ENCODE peak calls at places on chromosome 1, in ten cellular contexts. J is neural progenitor cell, S is GM23248, K is DND-41, U is hepatocyte, W is PC-3, P is MM.1S, X is PC-9, L is IMR-90, G is fibroblast of lung. N is an unnamed sample. For H4K20me1, the result is how much of the 10 kb centered on the place peaks cover.

GRCh38 chr1:226863446-226863845 is 7.0 kb upstream of the PSEN2 start:
- DNase-seq in W (peak), L (peak), U (no peak), G (peak), P (no peak), J (no peak), S (peak), X (no peak), K (peak), N (peak)

GRCh38 chr1:246497331-246497915 is 9.7 kb downstream of the SMYD3 start:
- DNase-seq in J (peak), U (peak), S (peak), L (peak), K (no peak), G (peak), P (peak), W (peak), X (no peak), N (peak)

GRCh38 chr1:159171254-159171687 is at the start of gene CADM3:
- DNase-seq in K (no peak), L (no peak), W (no peak), G (no peak), X (no peak), S (no peak), U (peak), P (no peak), J (peak), N (no peak)

GRCh38 chr1:61318319-61319125 is 236.2 kb downstream of the NFIA start:
- DNase-seq in W (peak), K (no peak), X (no peak), U (peak), G (peak), P (peak), L (peak), J (no peak), S (peak), N (peak)

GRCh38 chr1:1437033-1437903 is 1.8 kb downstream of the VWA1 start:
- DNase-seq in K (no peak), U (no peak), L (no peak), P (no peak), X (no peak), J (no peak), G (no peak), W (no peak), S (no peak), N (no peak)

GRCh38 chr1:39788758-39789570 is at the start of gene BMP8B:
- DNase-seq in K (no peak), X (peak), S (peak), W (peak), G (no peak), L (no peak), U (peak), J (peak), P (peak), N (no peak)

GRCh38 chr1:20634594-20635084 is 1.4 kb downstream of the PINK1 start:
- DNase-seq in W (peak), U (peak), K (peak), X (peak), J (peak), L (peak), S (peak), G (peak), P (no peak), N (peak)

GRCh38 chr1:90753556-90753955 is 36.5 kb upstream of the BARHL2 start:
- DNase-seq in L (no peak), S (no peak), P (no peak), K (no peak), G (no peak), J (no peak), W (no peak), X (no peak), U (no peak), N (no peak)

GRCh38 chr1:48817505-48818114 is 40.9 kb upstream of the BEND5 start:
- DNase-seq in J (peak), U (peak), G (peak), X (peak), P (peak), K (peak), W (peak), L (peak), S (peak), N (peak)

GRCh38 chr1:26786437-26787380 is 1.0 kb upstream of the PIGV start:
- DNase-seq in K (peak), J (peak), X (peak), U (peak), W (peak), P (peak), G (peak), L (peak), S (peak), N (peak)

GRCh38 chr1:82837261-82837660 is 1036.5 kb downstream of the ADGRL2 start:
- DNase-seq in J (no peak), G (peak), S (peak), P (no peak), W (no peak), K (no peak), X (no peak), U (no peak), L (no peak), N (no peak)

GRCh38 chr1:59815892-59816291 is 1.1 kb downstream of the HOOK1 start:
- DNase-seq in L (no peak), G (no peak), U (peak), W (peak), J (no peak), P (no peak), X (no peak), S (no peak), K (no peak), N (no peak)

GRCh38 chr1:12528021-12528852 is 89.8 kb downstream of the DHRS3 start:
- DNase-seq in S (peak), W (peak), G (peak), L (peak), K (no peak), X (peak), U (peak), P (no peak), J (no peak), N (peak)

GRCh38 chr1:94679336-94680007 is 137.9 kb upstream of the F3 start:
- DNase-seq in U (no peak), G (no peak), K (no peak), P (no peak), S (peak), X (no peak), L (no peak), J (no peak), W (no peak), N (peak)

GRCh38 chr1:44654621-44655187 is 19.6 kb downstream of the TMEM53 start:
- DNase-seq in J (no peak), L (no peak), G (no peak), K (no peak), W (no peak), P (no peak), X (no peak), U (no peak), S (no peak), N (no peak)

GRCh38 chr1:176735201-176735600 is 272.2 kb downstream of the PAPPA2 start:
- DNase-seq in S (no peak), X (no peak), U (no peak), K (no peak), W (no peak), J (no peak), L (no peak), P (no peak), G (no peak), N (no peak)

GRCh38 chr1:47776554-47777156 is 220.5 kb downstream of the TRABD2B start:
- DNase-seq in S (no peak), X (no peak), K (no peak), G (no peak), L (no peak), P (no peak), W (no peak), U (no peak), J (peak), N (no peak)

GRCh38 chr1:115134850-115135484 is 45.7 kb upstream of the TSPAN2 start:
- DNase-seq in K (no peak), S (peak), X (peak), J (no peak), U (peak), P (no peak), W (peak), G (peak), L (peak), N (peak)

GRCh38 chr1:219792337-219793021 is 135.9 kb downstream of the SLC30A10 start:
- DNase-seq in P (no peak), G (peak), X (no peak), W (no peak), L (peak), S (peak), K (no peak), U (no peak), J (no peak), N (peak)

GRCh38 chr1:171468120-171468790 is 17.1 kb upstream of the PRRC2C start:
- DNase-seq in S (peak), P (no peak), K (no peak), U (no peak), X (no peak), W (peak), J (no peak), G (peak), L (peak), N (peak)

GRCh38 chr1:231020816-231021215 is 19.2 kb downstream of the FAM89A start:
- DNase-seq in G (peak), S (no peak), W (no peak), P (no peak), U (peak), J (no peak), L (peak), X (no peak), K (no peak), N (no peak)

GRCh38 chr1:93442276-93442675 is 5.6 kb upstream of the FNBP1L start:
- DNase-seq in G (no peak), U (peak), L (no peak), K (no peak), P (no peak), W (peak), J (no peak), S (peak), X (peak), N (no peak)

GRCh38 chr1:111768023-111768422 is 12.3 kb downstream of the DDX20 start:
- DNase-seq in G (no peak), J (no peak), W (no peak), U (no peak), L (no peak), K (no peak), P (no peak), S (no peak), X (no peak), N (no peak)

GRCh38 chr1:232950919-232951579 is 638 bp downstream of the NTPCR start:
- DNase-seq in J (peak), W (peak), U (peak), P (peak), K (peak), L (peak), G (no peak), S (peak), X (peak), N (peak)

GRCh38 chr1:205416326-205416725 is 5.5 kb downstream of the LEMD1 start:
- DNase-seq in J (no peak), W (no peak), X (no peak), G (no peak), K (no peak), P (no peak), U (no peak), S (no peak), L (no peak), N (no peak)

GRCh38 chr1:30414086-30414850 is 309.1 kb downstream of the MATN1 start:
- DNase-seq in U (no peak), L (no peak), X (no peak), K (no peak), S (no peak), G (no peak), J (no peak), W (no peak), P (no peak), N (no peak)

GRCh38 chr1:181768216-181768929 is 285.1 kb downstream of the CACNA1E start:
- DNase-seq in J (no peak), L (no peak), W (no peak), U (no peak), X (no peak), S (no peak), G (no peak), P (no peak), K (no peak), N (no peak)

GRCh38 chr1:3651939-3652537 is at the start of gene TP73:
- DNase-seq in P (peak), S (peak), K (peak), W (peak), U (peak), L (no peak), X (peak), G (no peak), J (peak), N (no peak)

GRCh38 chr1:151237678-151238466 is 16.7 kb upstream of the PSMD4 start:
- DNase-seq in L (no peak), U (no peak), J (no peak), W (no peak), K (no peak), S (no peak), G (no peak), X (no peak), P (no peak), N (no peak)

GRCh38 chr1:230068952-230069684 is 2.1 kb downstream of the GALNT2 start:
- DNase-seq in J (peak), W (peak), S (peak), X (no peak), U (peak), P (peak), G (peak), K (peak), L (no peak), N (no peak)

GRCh38 chr1:87435484-87435883 is 106.8 kb downstream of the LMO4 start:
- DNase-seq in W (peak), J (no peak), S (peak), L (no peak), K (no peak), P (no peak), G (peak), X (peak), U (no peak), N (peak)

GRCh38 chr1:230772457-230773395 is 25.5 kb downstream of the CAPN9 start:
- DNase-seq in L (peak), K (no peak), J (peak), X (peak), G (peak), U (peak), S (peak), W (peak), P (peak), N (peak)

GRCh38 chr1:24751833-24752232 is 6.6 kb downstream of the CLIC4 start:
- DNase-seq in L (no peak), S (peak), X (no peak), U (no peak), P (no peak), K (no peak), G (no peak), J (no peak), W (no peak), N (no peak)
- H4K20me1 ChIP-seq in L (half or more), S (half or more), X (half or more), U (half or more), P (under half), K (under half), G (under half), J (half or more), W (under half), N (half or more)

DNA sequence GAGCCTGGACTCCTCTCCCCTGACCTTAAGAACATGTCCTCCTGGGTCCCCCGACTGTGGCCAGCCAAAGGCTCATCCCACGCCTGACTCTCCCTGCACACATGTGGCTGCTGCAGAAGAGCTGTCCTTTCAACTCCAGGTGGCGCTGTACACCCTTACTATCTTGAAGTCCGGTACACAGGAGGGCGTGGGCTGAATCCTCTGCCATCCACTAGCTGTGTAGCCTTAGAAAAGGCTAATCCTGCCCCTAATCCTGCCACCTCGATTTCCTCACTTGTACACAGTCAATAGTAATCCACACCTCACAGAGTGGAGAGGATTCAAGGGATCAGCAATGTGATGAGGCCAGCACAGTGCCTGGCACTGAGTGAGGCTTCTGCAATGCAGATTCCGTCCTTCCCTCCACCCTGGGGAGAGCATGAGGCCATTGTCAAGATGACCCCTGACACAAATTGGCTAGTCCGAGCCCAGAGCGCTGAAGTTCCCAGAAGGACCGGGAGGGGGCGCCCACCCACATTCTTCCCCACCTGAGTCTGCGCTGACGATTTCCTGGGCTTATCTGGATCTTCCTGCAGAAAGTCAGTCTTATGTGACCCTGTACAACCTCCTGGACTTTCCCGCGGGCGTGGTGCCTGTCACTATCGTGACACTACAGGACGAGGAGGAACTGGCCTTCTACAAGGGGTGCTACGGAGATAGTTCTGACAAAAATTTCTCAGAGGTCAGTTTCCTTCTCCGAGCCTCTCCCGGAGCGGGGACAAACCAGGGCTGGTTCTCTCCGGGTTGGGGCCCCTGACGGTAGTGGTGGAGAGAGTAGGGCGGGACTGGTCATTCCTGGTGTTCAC is 47.1 kb upstream of the DMBX1 start:
- DNase-seq in U (peak), L (peak), W (peak), K (peak), S (peak), J (peak), X (peak), G (peak), P (peak), N (peak)
- H3K4me3 ChIP-seq in U (no peak), L (peak), W (peak), K (peak), S (peak), J (peak), X (peak), G (peak), P (peak), N (peak)

GRCh38 chr1:155540000-155540874 is 22.4 kb downstream of the ASH1L start:
- DNase-seq in W (no peak), P (no peak), U (no peak), G (no peak), L (no peak), S (no peak), J (no peak), X (no peak), K (no peak), N (no peak)
- H4K20me1 ChIP-seq in W (under half), P (under half), U (half or more), G (under half), L (half or more), S (under half), J (under half), X (under half), K (under half), N (half or more)

DNA sequence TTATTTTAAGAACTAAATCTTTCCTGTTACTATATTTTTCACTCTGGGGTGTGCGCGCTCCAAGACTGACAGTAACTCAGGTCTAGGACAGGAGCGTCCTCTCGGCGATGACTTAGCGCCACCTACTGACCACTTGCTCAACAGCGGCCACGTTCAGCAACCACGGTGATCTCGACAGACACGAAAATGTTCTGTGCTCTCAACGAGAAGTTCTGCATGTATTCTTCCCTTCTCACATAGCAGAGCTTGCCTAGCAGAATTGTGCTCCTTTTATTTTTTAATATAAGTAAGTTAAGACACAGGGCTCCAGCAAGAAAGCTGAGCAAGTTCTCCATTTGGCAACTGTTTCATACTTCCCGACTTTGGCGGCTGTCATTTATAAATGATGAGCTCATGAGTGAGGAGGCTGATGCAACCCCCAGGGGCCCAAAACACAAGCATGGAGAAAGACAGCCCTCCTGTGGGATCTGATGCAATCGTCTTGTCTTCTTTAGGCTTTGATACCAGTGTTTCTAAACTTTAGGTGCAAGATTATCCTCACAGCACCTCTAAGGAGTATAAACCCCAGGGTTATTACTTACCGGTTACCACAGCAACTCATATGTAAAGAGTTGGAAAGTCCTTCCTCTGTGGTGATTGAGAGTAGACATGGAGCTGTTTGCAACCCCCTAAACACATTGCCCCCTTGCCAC is 92.6 kb downstream of the HHIPL2 start:
- DNase-seq in K (peak), P (peak), J (peak), L (peak), U (peak), G (peak), S (peak), X (peak), W (peak), N (peak)
- H3K4me3 ChIP-seq in K (no peak), P (peak), J (no peak), L (no peak), U (no peak), G (peak), S (peak), X (peak), W (peak), N (peak)

GRCh38 chr1:53561488-53562115 is 102.4 kb downstream of the DMRTB1 start:
- DNase-seq in X (no peak), L (no peak), G (no peak), W (no peak), K (no peak), P (no peak), U (no peak), J (no peak), S (no peak), N (no peak)

GRCh38 chr1:53562256-53562982 is 103.2 kb downstream of the DMRTB1 start:
- DNase-seq in J (no peak), S (no peak), P (no peak), U (no peak), K (no peak), L (peak), G (no peak), X (no peak), W (no peak), N (no peak)

GRCh38 chr1:53559854-53560571 is 100.8 kb downstream of the DMRTB1 start:
- DNase-seq in P (no peak), G (no peak), J (no peak), X (no peak), K (no peak), U (no peak), L (no peak), S (no peak), W (no peak), N (no peak)

GRCh38 chr1:53559391-53559815 is 100.2 kb downstream of the DMRTB1 start:
- DNase-seq in X (no peak), G (no peak), P (no peak), U (no peak), J (peak), L (no peak), K (no peak), S (no peak), W (no peak), N (no peak)

GRCh38 chr1:53560572-53561487 is 101.6 kb downstream of the DMRTB1 start:
- DNase-seq in L (peak), G (peak), U (no peak), K (no peak), S (no peak), P (no peak), J (no peak), X (no peak), W (no peak), N (no peak)
- H4K20me1 ChIP-seq in L (under half), G (under half), U (under half), K (under half), S (under half), P (under half), J (under half), X (under half), W (under half), N (half or more)

GRCh38 chr1:68229927-68230812 is 2.2 kb downstream of the WLS start:
- DNase-seq in S (peak), J (peak), P (no peak), K (no peak), G (peak), U (peak), W (no peak), X (no peak), L (peak), N (peak)
- H3K4me3 ChIP-seq in S (peak), J (peak), P (no peak), K (no peak), G (peak), U (peak), W (peak), X (no peak), L (peak), N (peak)

N was measured in astrocyte.